ENCODE peak calls at places on chromosomes 7 and 10, in six cellular contexts. One of them, this sample, is unnamed.

GRCh38 chr10:47181057-47181849 is 118.7 kb upstream of the GDF10 start:
- DNase-seq in endothelial cell: no peak
- DNase-seq in SK-N-DZ: peak
- DNase-seq in retina: peak
- DNase-seq in hypothalamus: no peak
- DNase-seq in Daoy: no peak
- DNase-seq in this sample: no peak

GRCh38 chr7:44325811-44326241 is 432 bp upstream of the CAMK2B start:
- DNase-seq in hypothalamus: no peak
- DNase-seq in retina: peak
- DNase-seq in Daoy: peak
- DNase-seq in endothelial cell: no peak
- DNase-seq in SK-N-DZ: peak
- DNase-seq in this sample: no peak

GRCh38 chr7:157568071-157568784 is 231.4 kb downstream of the DNAJB6 start:
- DNase-seq in Daoy: no peak
- DNase-seq in SK-N-DZ: no peak
- DNase-seq in endothelial cell: no peak
- DNase-seq in retina: no peak
- DNase-seq in hypothalamus: no peak
- DNase-seq in this sample: no peak

GRCh38 chr7:2201686-2202360 is 30.9 kb downstream of the MAD1L1 start:
- DNase-seq in Daoy: no peak
- DNase-seq in SK-N-DZ: no peak
- DNase-seq in retina: no peak
- DNase-seq in hypothalamus: no peak
- DNase-seq in endothelial cell: no peak
- DNase-seq in this sample: no peak

GRCh38 chr10:8978100-8978499 is 923.6 kb downstream of the GATA3 start:
- DNase-seq in SK-N-DZ: no peak
- DNase-seq in hypothalamus: no peak
- DNase-seq in endothelial cell: no peak
- DNase-seq in Daoy: no peak
- DNase-seq in retina: no peak
- DNase-seq in this sample: no peak

GRCh38 chr10:15852111-15852557 is 8.2 kb downstream of the MINDY3 start:
- DNase-seq in hypothalamus: no peak
- DNase-seq in retina: no peak
- DNase-seq in Daoy: no peak
- DNase-seq in endothelial cell: no peak
- DNase-seq in SK-N-DZ: no peak
- DNase-seq in this sample: no peak

GRCh38 chr10:97190452-97190851 is 4.7 kb upstream of the SLIT1 start:
- DNase-seq in hypothalamus: no peak
- DNase-seq in SK-N-DZ: no peak
- DNase-seq in Daoy: no peak
- DNase-seq in endothelial cell: no peak
- DNase-seq in retina: no peak
- DNase-seq in this sample: no peak

GRCh38 chr7:100435401-100436304 is 644 bp downstream of the PPP1R35 start:
- DNase-seq in Daoy: peak
- DNase-seq in retina: peak
- DNase-seq in hypothalamus: no peak
- DNase-seq in endothelial cell: peak
- DNase-seq in SK-N-DZ: no peak
- DNase-seq in this sample: peak

GRCh38 chr7:30697716-30698460 is 15.6 kb upstream of the CRHR2 start:
- DNase-seq in SK-N-DZ: no peak
- DNase-seq in Daoy: no peak
- DNase-seq in endothelial cell: no peak
- DNase-seq in retina: no peak
- DNase-seq in hypothalamus: no peak
- DNase-seq in this sample: no peak

GRCh38 chr7:154804449-154804848 is 198.5 kb downstream of the PAXIP1 start:
- DNase-seq in retina: no peak
- DNase-seq in Daoy: no peak
- DNase-seq in endothelial cell: no peak
- DNase-seq in SK-N-DZ: no peak
- DNase-seq in hypothalamus: no peak
- DNase-seq in this sample: no peak

GRCh38 chr7:25215694-25216335 is 12.5 kb downstream of the NPVF start:
- DNase-seq in retina: no peak
- DNase-seq in Daoy: no peak
- DNase-seq in endothelial cell: no peak
- DNase-seq in hypothalamus: no peak
- DNase-seq in SK-N-DZ: peak
- DNase-seq in this sample: no peak

GRCh38 chr10:9244880-9245279 is 1190.4 kb downstream of the GATA3 start:
- DNase-seq in SK-N-DZ: peak
- DNase-seq in retina: no peak
- DNase-seq in endothelial cell: no peak
- DNase-seq in Daoy: no peak
- DNase-seq in hypothalamus: no peak
- DNase-seq in this sample: no peak

GRCh38 chr7:158587425-158588084 is at the start of gene PTPRN2:
- DNase-seq in endothelial cell: peak
- DNase-seq in hypothalamus: peak
- DNase-seq in retina: no peak
- DNase-seq in Daoy: peak
- DNase-seq in SK-N-DZ: peak
- DNase-seq in this sample: peak

GRCh38 chr10:44992070-44992731 is 8.5 kb upstream of the ZNF22 start:
- DNase-seq in hypothalamus: no peak
- DNase-seq in Daoy: no peak
- DNase-seq in endothelial cell: peak
- DNase-seq in retina: no peak
- DNase-seq in SK-N-DZ: no peak
- DNase-seq in this sample: no peak

GRCh38 chr10:51607436-51607835 is 92.0 kb downstream of the CSTF2T start:
- DNase-seq in endothelial cell: no peak
- DNase-seq in SK-N-DZ: no peak
- DNase-seq in hypothalamus: no peak
- DNase-seq in Daoy: no peak
- DNase-seq in retina: no peak
- DNase-seq in this sample: no peak

GRCh38 chr10:14407567-14407966 is 76.8 kb upstream of the FRMD4A start:
- DNase-seq in Daoy: no peak
- DNase-seq in hypothalamus: no peak
- DNase-seq in SK-N-DZ: no peak
- DNase-seq in retina: no peak
- DNase-seq in endothelial cell: no peak
- DNase-seq in this sample: no peak

GRCh38 chr10:68471586-68472408 is at the start of gene DNA2:
- DNase-seq in Daoy: peak
- DNase-seq in SK-N-DZ: peak
- DNase-seq in endothelial cell: peak
- DNase-seq in hypothalamus: peak
- DNase-seq in retina: peak
- DNase-seq in this sample: peak

GRCh38 chr10:3720228-3721019 is 64.6 kb downstream of the KLF6 start:
- DNase-seq in retina: no peak
- DNase-seq in Daoy: peak
- DNase-seq in endothelial cell: no peak
- DNase-seq in hypothalamus: peak
- DNase-seq in SK-N-DZ: no peak
- DNase-seq in this sample: no peak

GRCh38 chr10:23067939-23068775 is 27.2 kb upstream of the MSRB2 start:
- DNase-seq in SK-N-DZ: peak
- DNase-seq in endothelial cell: peak
- DNase-seq in hypothalamus: peak
- DNase-seq in retina: peak
- DNase-seq in Daoy: peak
- DNase-seq in this sample: peak

GRCh38 chr7:156892086-156892800 is 740 bp downstream of the LMBR1 start:
- DNase-seq in retina: peak
- DNase-seq in Daoy: peak
- DNase-seq in SK-N-DZ: peak
- DNase-seq in endothelial cell: peak
- DNase-seq in hypothalamus: peak
- DNase-seq in this sample: peak

GRCh38 chr10:61673360-61673759 is 10.6 kb downstream of the CABCOCO1 start:
- DNase-seq in Daoy: no peak
- DNase-seq in endothelial cell: no peak
- DNase-seq in SK-N-DZ: peak
- DNase-seq in retina: no peak
- DNase-seq in hypothalamus: no peak
- DNase-seq in this sample: no peak

GRCh38 chr10:62658516-62658915 is 146.0 kb upstream of the ADO start:
- DNase-seq in SK-N-DZ: no peak
- DNase-seq in retina: no peak
- DNase-seq in Daoy: no peak
- DNase-seq in endothelial cell: no peak
- DNase-seq in hypothalamus: no peak
- DNase-seq in this sample: no peak

GRCh38 chr7:157961731-157962457 is 625.1 kb downstream of the DNAJB6 start:
- DNase-seq in endothelial cell: no peak
- DNase-seq in hypothalamus: no peak
- DNase-seq in SK-N-DZ: no peak
- DNase-seq in retina: no peak
- DNase-seq in Daoy: peak
- DNase-seq in this sample: no peak

GRCh38 chr7:103394566-103394965 is 47.1 kb downstream of the PSMC2 start:
- DNase-seq in hypothalamus: no peak
- DNase-seq in retina: no peak
- DNase-seq in endothelial cell: no peak
- DNase-seq in Daoy: no peak
- DNase-seq in SK-N-DZ: no peak
- DNase-seq in this sample: no peak

GRCh38 chr7:116455009-116455408 is 44.5 kb upstream of the CAV2 start:
- DNase-seq in hypothalamus: no peak
- DNase-seq in Daoy: peak
- DNase-seq in endothelial cell: no peak
- DNase-seq in retina: no peak
- DNase-seq in SK-N-DZ: no peak
- DNase-seq in this sample: no peak

GRCh38 chr7:1281068-1281467 is 48.4 kb downstream of the UNCX start:
- DNase-seq in Daoy: no peak
- DNase-seq in endothelial cell: no peak
- DNase-seq in SK-N-DZ: no peak
- DNase-seq in retina: no peak
- DNase-seq in hypothalamus: no peak
- DNase-seq in this sample: no peak